ENCODE peak calls at places on chromosomes 3 and 15, in six cellular contexts. P is iris pigment epithelial cell; A is stimulated activated CD4-positive, alpha-beta T cell treated with anti-CD3 and anti-CD28 coated beads, Interleukin-4, amount 100 ng/mL, for 1 hour; W is epithelial cell of prostate; Q is endodermal cell; V is cardiac fibroblast. U is an unnamed sample.

GRCh38 chr3:179729981-179730380 is 77.1 kb downstream of the USP13 start:
- DNase-seq in P (no peak), A (no peak), W (no peak), Q (no peak), V (no peak), U (no peak)

GRCh38 chr3:100756441-100756840 is 47.1 kb downstream of the TFG start:
- DNase-seq in P (no peak), A (no peak), W (no peak), Q (no peak), V (no peak), U (no peak)

GRCh38 chr3:59575113-59576001 is 525.5 kb upstream of the CFAP20DC start:
- DNase-seq in P (peak), A (peak), W (no peak), Q (peak), V (peak), U (peak)

GRCh38 chr15:91186892-91187644 is 87.0 kb downstream of the SV2B start:
- DNase-seq in P (peak), A (no peak), W (no peak), Q (peak), V (peak), U (peak)

GRCh38 chr3:25259871-25260270 is 168.2 kb upstream of the RARB start:
- DNase-seq in P (peak), A (no peak), W (no peak), Q (no peak), V (peak), U (no peak)

GRCh38 chr3:108060331-108060730 is 30.5 kb downstream of the CD47 start:
- DNase-seq in P (peak), A (no peak), W (no peak), Q (no peak), V (no peak), U (no peak)

GRCh38 chr3:9897408-9898372 is 5.0 kb upstream of the IL17RE start:
- DNase-seq in P (peak), A (no peak), W (peak), Q (no peak), V (peak), U (peak)

GRCh38 chr15:43769584-43770228 is 7.1 kb downstream of the ELL3 start:
- DNase-seq in P (peak), A (peak), W (no peak), Q (peak), V (peak), U (peak)

GRCh38 chr3:52185311-52185710 is 12.6 kb upstream of the ALAS1 start:
- DNase-seq in P (no peak), A (no peak), W (no peak), Q (no peak), V (no peak), U (no peak)

GRCh38 chr3:94349310-94349848 is 286.5 kb downstream of the NSUN3 start:
- DNase-seq in P (no peak), A (no peak), W (no peak), Q (peak), V (no peak), U (no peak)

GRCh38 chr3:59064276-59064675 is 14.5 kb upstream of the CFAP20DC start:
- DNase-seq in P (peak), A (no peak), W (no peak), Q (peak), V (no peak), U (no peak)

GRCh38 chr3:10283638-10284037 is 9.1 kb downstream of the GHRL start:
- DNase-seq in P (no peak), A (no peak), W (peak), Q (no peak), V (no peak), U (no peak)

GRCh38 chr15:89972085-89972484 is 29.0 kb upstream of the ZNF710 start:
- DNase-seq in P (no peak), A (no peak), W (no peak), Q (no peak), V (no peak), U (no peak)

GRCh38 chr3:44000586-44000985 is 241.1 kb upstream of the TOPAZ1 start:
- DNase-seq in P (no peak), A (no peak), W (no peak), Q (no peak), V (peak), U (no peak)